ENCODE peak calls at places on chromosomes 5 and 9, in five cellular contexts. U is DND-41, A is cardiac muscle cell, T is tibial artery, S is IMR-90. X is an unnamed sample. For H3K4me1, the result is how much of the 10 kb centered on the place peaks cover.

GRCh38 chr5:175012267-175012666 is 287.9 kb downstream of the MSX2 start:
- DNase-seq in U (no peak), A (no peak), T (no peak), S (no peak), X (no peak)

GRCh38 chr9:105883847-105884246 is 189.5 kb downstream of the TMEM38B start:
- DNase-seq in U (no peak), A (no peak), T (no peak), S (no peak), X (no peak)

GRCh38 chr9:4600363-4600762 is 61.7 kb upstream of the PLPP6 start:
- DNase-seq in U (no peak), A (no peak), T (no peak), S (no peak), X (peak)

GRCh38 chr5:132205385-132206125 is 22.1 kb downstream of the P4HA2 start:
- DNase-seq in U (no peak), A (no peak), T (no peak), S (peak), X (no peak)

GRCh38 chr9:518540-518939 is 303.9 kb downstream of the DOCK8 start:
- DNase-seq in U (no peak), A (no peak), T (no peak), S (no peak), X (no peak)

GRCh38 chr9:14320272-14321245 is 6.6 kb upstream of the NFIB start:
- DNase-seq in U (no peak), A (no peak), T (no peak), S (peak), X (no peak)

GRCh38 chr9:137002646-137003041 is 6.3 kb upstream of the CLIC3 start:
- DNase-seq in U (no peak), A (no peak), T (no peak), S (no peak), X (no peak)

GRCh38 chr9:125843646-125844045 is 96.5 kb downstream of the PBX3 start:
- DNase-seq in U (no peak), A (peak), T (no peak), S (peak), X (no peak)

GRCh38 chr5:153476767-153477166 is 13.7 kb upstream of the GRIA1 start:
- DNase-seq in U (no peak), A (no peak), T (no peak), S (peak), X (no peak)

GRCh38 chr5:150497274-150497988 is 10.5 kb upstream of the NDST1 start:
- DNase-seq in U (no peak), A (no peak), T (peak), S (peak), X (no peak)

GRCh38 chr5:139976703-139977102 is 66.4 kb downstream of the NRG2 start:
- DNase-seq in U (no peak), A (no peak), T (no peak), S (no peak), X (no peak)

GRCh38 chr5:17807069-17807468 is 172.8 kb downstream of the TAF11L14 start:
- DNase-seq in U (no peak), A (no peak), T (no peak), S (no peak), X (no peak)

GRCh38 chr5:180646289-180646962 is 3.0 kb downstream of the FLT4 start:
- DNase-seq in U (no peak), A (no peak), T (no peak), S (no peak), X (peak)

GRCh38 chr5:76606665-76607064 is 16.5 kb downstream of the F2RL2 start:
- DNase-seq in U (no peak), A (no peak), T (no peak), S (no peak), X (no peak)

GRCh38 chr5:72451771-72452505 is 55.3 kb downstream of the ZNF366 start:
- DNase-seq in U (no peak), A (no peak), T (peak), S (peak), X (no peak)

GRCh38 chr9:98368366-98369065 is 113.1 kb upstream of the TBC1D2 start:
- DNase-seq in U (no peak), A (no peak), T (no peak), S (peak), X (no peak)

GRCh38 chr5:126857472-126858410 is 80.8 kb downstream of the LMNB1 start:
- DNase-seq in U (no peak), A (no peak), T (no peak), S (peak), X (no peak)

DNA sequence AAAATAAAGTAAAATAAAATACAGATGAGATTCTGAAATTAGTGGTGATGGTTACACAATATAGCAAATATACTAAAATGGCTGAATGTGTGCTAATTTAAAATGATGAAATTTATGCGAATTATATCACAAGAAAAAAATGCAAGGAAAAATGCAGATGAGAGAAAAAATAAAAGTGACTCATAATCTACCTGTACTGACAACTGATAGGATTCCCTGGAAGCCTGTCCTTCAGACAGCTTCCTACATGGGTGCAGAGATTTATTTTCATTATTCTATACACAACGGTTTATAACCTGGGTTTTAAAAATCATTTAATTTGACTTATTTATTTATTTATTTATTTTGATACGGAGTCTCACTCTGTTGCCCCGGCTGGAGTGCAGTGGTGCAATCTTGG is 5.8 kb upstream of the NCS1 start:
- DNase-seq in U (no peak), A (no peak), T (no peak), S (no peak), X (no peak)
- H3K4me1 ChIP-seq in U (under half), A (under half), T (under half), S (under half), X (under half)

DNA sequence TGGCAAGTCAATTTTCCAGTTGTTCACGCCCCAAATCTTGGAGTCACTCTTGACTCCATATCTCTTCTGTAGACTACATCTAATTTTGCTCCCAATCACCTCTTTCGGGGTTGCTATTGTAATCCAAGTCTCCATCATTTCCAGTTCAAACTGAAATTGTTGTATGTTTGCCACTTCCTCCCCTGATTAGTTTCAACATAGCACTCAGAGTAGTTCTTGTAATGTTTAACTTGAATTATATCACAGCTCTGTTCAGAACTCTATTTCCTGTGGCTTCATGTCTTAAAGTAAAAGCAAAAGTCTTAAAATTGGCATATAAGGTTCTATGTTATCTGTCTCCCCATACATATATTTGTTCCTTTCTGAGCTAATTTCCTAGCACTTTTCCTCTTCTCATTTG is 348.5 kb upstream of the RIOK2 start:
- DNase-seq in U (no peak), A (no peak), T (no peak), S (no peak), X (no peak)
- H3K4me1 ChIP-seq in U (under half), A (under half), T (under half), S (under half), X (under half)

GRCh38 chr5:100840364-100840763 is 62.7 kb downstream of the ST8SIA4 start:
- DNase-seq in U (no peak), A (no peak), T (no peak), S (peak), X (no peak)
- H3K4me1 ChIP-seq in U (under half), A (under half), T (under half), S (under half), X (under half)

GRCh38 chr5:68074633-68075032 is 140.9 kb upstream of the PIK3R1 start:
- DNase-seq in U (no peak), A (no peak), T (no peak), S (no peak), X (no peak)
- H3K4me1 ChIP-seq in U (under half), A (under half), T (under half), S (under half), X (under half)

DNA sequence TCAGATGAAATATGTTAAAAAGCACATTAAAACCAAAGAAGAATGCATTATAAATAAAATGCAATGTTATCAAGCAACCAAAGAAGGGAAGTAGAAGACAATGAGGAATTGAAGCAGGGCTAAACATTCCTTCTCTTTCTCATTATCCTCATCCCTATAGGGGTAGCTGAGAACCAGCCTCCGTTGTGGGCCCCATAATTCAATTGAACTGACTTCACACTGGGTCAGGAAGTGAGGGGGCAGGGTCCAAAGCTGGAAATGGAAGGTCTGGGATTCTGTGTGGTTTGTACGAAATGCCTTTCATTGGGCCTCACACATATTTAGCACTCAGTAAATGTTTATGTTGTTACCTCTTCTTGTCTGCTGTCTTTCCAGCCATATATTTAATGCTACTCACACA is 220.4 kb upstream of the CD180 start:
- DNase-seq in U (no peak), A (no peak), T (no peak), S (no peak), X (no peak)
- H3K4me1 ChIP-seq in U (under half), A (under half), T (under half), S (under half), X (under half)

GRCh38 chr9:21968331-21969010 is 25.7 kb downstream of the CDKN2A start:
- DNase-seq in U (no peak), A (peak), T (no peak), S (no peak), X (no peak)

GRCh38 chr9:21965401-21965951 is 28.7 kb downstream of the CDKN2A start:
- DNase-seq in U (no peak), A (peak), T (no peak), S (peak), X (peak)

GRCh38 chr9:21966140-21966851 is 27.9 kb downstream of the CDKN2A start:
- DNase-seq in U (no peak), A (no peak), T (no peak), S (no peak), X (no peak)

GRCh38 chr9:21967707-21968106 is 26.5 kb downstream of the CDKN2A start:
- DNase-seq in U (no peak), A (no peak), T (no peak), S (no peak), X (no peak)

GRCh38 chr9:21967169-21967568 is 27.0 kb downstream of the CDKN2A start:
- DNase-seq in U (no peak), A (no peak), T (no peak), S (no peak), X (no peak)
- H3K4me1 ChIP-seq in U (under half), A (under half), T (under half), S (under half), X (under half)

GRCh38 chr5:107548477-107548876 is 122.3 kb downstream of the EFNA5 start:
- DNase-seq in U (no peak), A (no peak), T (no peak), S (no peak), X (no peak)
- H3K4me1 ChIP-seq in U (under half), A (under half), T (half or more), S (under half), X (under half)

DNA sequence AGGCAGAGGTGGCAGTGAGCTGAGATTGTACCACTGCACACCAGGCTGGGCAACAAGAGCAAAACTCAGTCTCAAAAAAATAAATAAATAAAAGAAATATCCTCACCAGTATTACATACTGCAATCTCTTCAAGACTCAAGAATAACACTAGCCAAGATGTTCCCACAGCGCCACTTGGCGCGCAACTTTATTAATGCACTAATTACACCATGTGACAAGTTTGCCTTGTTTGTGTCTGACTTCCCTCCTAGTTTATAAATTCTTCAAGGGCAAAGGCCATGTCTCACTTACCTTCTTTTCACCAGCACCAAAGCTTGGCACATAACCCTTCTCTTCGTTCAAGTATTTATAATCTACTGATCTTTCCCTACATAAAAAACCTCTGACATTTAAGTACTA is 4.8 kb downstream of the SKP1 start:
- DNase-seq in U (no peak), A (no peak), T (no peak), S (no peak), X (no peak)
- H3K4me1 ChIP-seq in U (under half), A (under half), T (under half), S (under half), X (under half)

GRCh38 chr9:33289501-33289900 is 815 bp upstream of the NFX1 start:
- DNase-seq in U (peak), A (no peak), T (peak), S (no peak), X (no peak)
- H3K4me1 ChIP-seq in U (under half), A (under half), T (half or more), S (under half), X (under half)

GRCh38 chr5:157516016-157516415 is 56.0 kb downstream of the NIPAL4 start:
- DNase-seq in U (no peak), A (no peak), T (peak), S (peak), X (no peak)

GRCh38 chr5:157510682-157511081 is 50.7 kb downstream of the NIPAL4 start:
- DNase-seq in U (no peak), A (no peak), T (no peak), S (no peak), X (no peak)

GRCh38 chr5:157514974-157515373 is 55.0 kb downstream of the NIPAL4 start:
- DNase-seq in U (no peak), A (no peak), T (no peak), S (no peak), X (no peak)

GRCh38 chr5:157511656-157512644 is 51.9 kb downstream of the NIPAL4 start:
- DNase-seq in U (no peak), A (no peak), T (peak), S (peak), X (no peak)

GRCh38 chr5:157513182-157513581 is 53.2 kb downstream of the NIPAL4 start:
- DNase-seq in U (no peak), A (no peak), T (peak), S (no peak), X (no peak)
- H3K4me1 ChIP-seq in U (under half), A (under half), T (half or more), S (under half), X (under half)